ENCODE peak calls at places on chromosomes 4 and X, in five cellular contexts. K, C, W, S and Z are unnamed samples.

GRCh38 chrX:154378059-154378798 is 866 bp upstream of the EMD start:
- DNase-seq in W (no peak), K (peak; percentile 70), S (no peak), C (peak; percentile 50), Z (peak; percentile 39)

GRCh38 chr4:76679691-76680090 is 218.3 kb downstream of the SOWAHB start:
- DNase-seq in K (no peak), W (no peak), S (no peak), C (no peak), Z (no peak)

GRCh38 chrX:131778269-131779218 is 234.7 kb downstream of the OR13H1 start:
- DNase-seq in W (no peak), S (no peak), C (peak; percentile 87), K (peak; percentile 77), Z (peak; percentile 59)

GRCh38 chrX:55816023-55816422 is 98.5 kb downstream of the RRAGB start:
- DNase-seq in W (no peak), C (no peak), K (no peak), S (no peak), Z (no peak)

GRCh38 chr4:6419452-6420028 is 52.9 kb downstream of the PPP2R2C start:
- DNase-seq in W (no peak), S (no peak), K (no peak), C (no peak), Z (no peak)

GRCh38 chr4:3252831-3253641 is 4.1 kb downstream of the MSANTD1 start:
- DNase-seq in W (no peak), S (no peak), C (no peak), K (no peak), Z (no peak)

GRCh38 chrX:116272881-116273280 is 102.3 kb downstream of the AGTR2 start:
- DNase-seq in S (no peak), W (no peak), K (no peak), C (no peak), Z (no peak)

GRCh38 chr4:10611673-10612072 is 72.9 kb downstream of the CLNK start:
- DNase-seq in S (no peak), W (no peak), K (no peak), C (no peak), Z (no peak)

GRCh38 chr4:80125252-80126177 is 52.5 kb upstream of the ANTXR2 start:
- DNase-seq in W (no peak), C (peak; percentile 86), K (no peak), S (no peak), Z (peak; percentile 19)

GRCh38 chr4:6885953-6886557 is 23.6 kb upstream of the TBC1D14 start:
- DNase-seq in K (peak; percentile 49), S (no peak), W (no peak), C (peak; percentile 60), Z (no peak)

GRCh38 chr4:82431026-82431745 is 796 bp downstream of the ENOPH1 start:
- DNase-seq in S (no peak), K (peak; percentile 54), W (no peak), C (peak; percentile 69), Z (peak; percentile 18)

GRCh38 chrX:2502668-2503519 is 2.1 kb upstream of the DHRSX start:
- DNase-seq in W (no peak), S (no peak), K (peak; percentile 25), C (no peak), Z (no peak)

GRCh38 chr4:10672379-10672778 is 12.2 kb downstream of the CLNK start:
- DNase-seq in K (no peak), S (no peak), C (no peak), W (no peak), Z (no peak)

GRCh38 chrX:88903989-88904718 is 157.1 kb downstream of the CPXCR1 start:
- DNase-seq in C (peak; percentile 17), S (no peak), K (no peak), W (no peak), Z (no peak)

GRCh38 chrX:97238632-97239031 is 354.9 kb downstream of the RPA4 start:
- DNase-seq in W (no peak), S (peak; percentile 13), C (no peak), K (no peak), Z (no peak)

GRCh38 chr4:95510145-95510544 is 38.6 kb downstream of the UNC5C start:
- DNase-seq in C (peak; percentile 5), S (no peak), K (no peak), W (no peak), Z (no peak)

GRCh38 chr4:3468804-3469203 is 5.7 kb downstream of the DOK7 start:
- DNase-seq in S (no peak), C (no peak), W (no peak), K (no peak), Z (no peak)

GRCh38 chr4:152063301-152064235 is 302.8 kb upstream of the GATB start:
- DNase-seq in W (no peak), C (peak; percentile 48), K (peak; percentile 34), S (no peak), Z (peak; percentile 28)

GRCh38 chr4:1579834-1580686 is 104.1 kb downstream of the FAM53A start:
- DNase-seq in C (peak; percentile 86), K (peak; percentile 93), W (no peak), S (no peak), Z (peak; percentile 98)

GRCh38 chrX:13956998-13957397 is 72.7 kb downstream of the GEMIN8 start:
- DNase-seq in S (no peak), K (no peak), C (no peak), W (no peak), Z (no peak)

GRCh38 chrX:74420194-74421035 is 878 bp upstream of the SLC16A2 start:
- DNase-seq in C (no peak), K (peak; percentile 64), W (peak; percentile 57), S (no peak), Z (no peak)

GRCh38 chr4:176335421-176335820 is 15.7 kb downstream of the SPCS3 start:
- DNase-seq in S (no peak), K (no peak), W (no peak), C (no peak), Z (no peak)

GRCh38 chr4:113682730-113683129 is 78.8 kb downstream of the CAMK2D start:
- DNase-seq in C (no peak), W (no peak), S (no peak), K (no peak), Z (no peak)

GRCh38 chr4:186685744-186686143 is 37.9 kb downstream of the FAT1 start:
- DNase-seq in W (no peak), K (no peak), C (no peak), S (peak; percentile 44), Z (no peak)

GRCh38 chr4:10640535-10641159 is 43.9 kb downstream of the CLNK start:
- DNase-seq in K (no peak), C (no peak), S (no peak), W (no peak), Z (no peak)

GRCh38 chr4:8372506-8373070 is 67.9 kb downstream of the ACOX3 start:
- DNase-seq in S (no peak), K (no peak), C (no peak), W (no peak), Z (no peak)

GRCh38 chrX:40938418-40938817 is 146.8 kb upstream of the USP9X start:
- DNase-seq in K (no peak), W (no peak), S (no peak), C (no peak), Z (no peak)

GRCh38 chr4:57588557-57588956 is 478.4 kb upstream of the IGFBP7 start:
- DNase-seq in K (no peak), W (no peak), C (no peak), S (no peak), Z (no peak)

DNA sequence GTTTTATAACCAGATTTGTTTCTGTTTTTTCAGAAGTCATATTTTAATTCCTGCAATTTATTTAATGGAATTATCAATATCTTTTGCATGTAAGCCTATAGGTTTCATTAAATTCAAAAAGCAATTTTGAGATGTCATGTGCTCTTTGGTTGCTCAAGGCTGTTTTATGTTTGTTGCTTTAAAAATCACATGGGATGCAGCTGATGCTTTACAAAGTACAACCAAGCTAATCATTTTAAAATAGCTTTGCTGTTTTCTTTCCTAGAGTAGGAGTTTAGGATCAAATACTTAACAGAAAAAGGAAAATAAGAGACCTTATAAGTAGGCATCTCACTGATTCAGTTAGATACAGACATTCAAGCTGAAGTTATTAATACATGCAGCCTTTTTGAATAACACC is 11.3 kb downstream of the CPEB2 start:
- DNase-seq in S (no peak), C (no peak), K (no peak), W (no peak), Z (no peak)
- H3K4me1 ChIP-seq in S (peaks cover 8% of the 10 kb centered on the region), C (peaks cover 20% of the 10 kb centered on the region), K (peaks cover 88% of the 10 kb centered on the region), W (no peaks in the 10 kb centered on the region), Z (no peaks in the 10 kb centered on the region)

DNA sequence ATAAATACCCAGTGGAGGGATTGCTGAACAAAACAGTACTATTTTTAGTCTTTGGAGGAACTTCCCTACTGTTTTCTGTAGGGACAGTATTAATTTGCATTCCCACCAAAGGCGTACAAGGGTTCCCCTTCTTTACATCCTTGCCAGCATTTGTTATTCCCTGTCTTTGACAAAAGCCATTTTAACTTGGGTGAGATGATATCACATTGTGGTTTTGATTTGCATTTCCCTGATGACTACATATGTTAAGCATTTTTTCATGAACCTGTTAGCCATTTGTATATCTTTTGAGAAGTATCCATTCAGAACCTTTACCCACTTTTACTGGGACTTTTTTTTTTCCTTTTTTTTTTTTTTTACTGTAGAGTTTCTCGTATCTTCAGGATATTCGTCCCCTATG is 126.2 kb upstream of the ANXA10 start:
- DNase-seq in K (no peak), C (no peak), S (no peak), W (no peak), Z (no peak)
- H3K27ac ChIP-seq in K (no peak overlapping the region), C (no peak overlapping the region), S (no peak overlapping the region), W (no peak overlapping the region), Z (no peak overlapping the region)

GRCh38 chr4:54228563-54229501 is at the start of gene PDGFRA:
- DNase-seq in K (no peak), C (no peak), W (no peak), S (no peak), Z (no peak)

GRCh38 chr4:54231419-54232150 is 2.5 kb downstream of the PDGFRA start:
- DNase-seq in W (no peak), S (no peak), C (no peak), K (no peak), Z (no peak)

GRCh38 chr4:54230479-54231418 is 1.7 kb downstream of the PDGFRA start:
- DNase-seq in C (peak; percentile 5), S (no peak), K (no peak), W (no peak), Z (no peak)

GRCh38 chr4:54228064-54228527 is 997 bp upstream of the PDGFRA start:
- DNase-seq in W (peak; percentile 68), S (no peak), K (peak; percentile 59), C (peak; percentile 18), Z (no peak)

DNA sequence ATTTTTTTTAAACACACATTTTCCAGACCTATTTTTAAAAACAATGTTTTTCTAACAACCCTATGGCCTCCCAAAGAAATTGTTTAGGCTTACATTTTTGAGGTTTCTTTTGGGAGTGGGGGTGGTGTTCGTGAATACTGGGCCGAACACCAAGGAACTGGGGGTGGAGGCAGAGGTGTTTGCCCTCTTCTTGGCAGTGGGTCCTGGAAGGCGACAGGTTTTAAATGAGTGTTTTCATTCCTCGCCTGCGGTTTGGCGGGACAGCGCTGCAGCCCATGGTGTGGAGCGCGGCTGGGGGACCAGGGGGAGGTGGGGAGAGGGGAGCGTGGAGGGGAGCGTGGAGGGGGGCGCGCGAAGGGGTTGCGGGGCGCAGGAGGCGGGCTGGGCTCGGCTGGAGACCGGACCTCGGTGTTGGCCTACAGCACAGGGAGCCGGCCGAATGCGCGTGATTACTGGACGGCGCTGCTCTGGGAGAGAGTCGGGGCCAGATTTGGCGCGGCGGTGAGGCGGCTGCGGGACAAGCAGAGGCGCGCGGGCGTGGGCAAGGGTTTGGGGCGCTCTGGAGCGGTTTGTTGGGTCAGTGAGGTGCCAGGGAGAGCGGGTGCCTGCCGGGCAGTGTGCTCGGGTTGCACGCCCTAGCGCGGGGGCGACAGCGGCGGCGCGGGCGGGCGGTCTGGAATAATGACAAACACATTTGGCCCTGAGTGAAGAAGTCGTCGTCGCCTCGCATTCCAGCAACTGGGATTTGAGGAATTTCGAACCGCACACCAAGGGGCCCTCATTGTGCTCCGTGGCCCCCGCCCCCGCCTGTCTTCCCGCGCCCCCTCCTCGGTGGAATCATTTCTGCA is 762 bp downstream of the PDGFRA start:
- DNase-seq in C (no peak), S (no peak), K (no peak), W (no peak), Z (no peak)
- H3K4me3 ChIP-seq in C (no peak overlapping the region), S (peak overlapping the region; percentile 29), K (peak overlapping the region; percentile 50), W (peak overlapping the region; percentile 56), Z (no peak overlapping the region)

GRCh38 chr4:75099321-75099720 is 166.4 kb downstream of the PARM1 start:
- DNase-seq in S (no peak), C (no peak), W (no peak), K (peak; percentile 59), Z (no peak)
- H3K4me1 ChIP-seq in S (no peaks in the 10 kb centered on the region), C (no peaks in the 10 kb centered on the region), W (no peaks in the 10 kb centered on the region), K (no peaks in the 10 kb centered on the region), Z (no peaks in the 10 kb centered on the region)